ENCODE peak calls at places on chromosomes 11 and 22, in five cellular contexts. W is H1, V is HepG2, L is endothelial cell of umbilical vein, F is GM23338. H is an unnamed sample. For H3K36me3, the result is how much of the 10 kb centered on the place peaks cover.

GRCh38 chr22:38609371-38609770 is 39.4 kb upstream of the DMC1 start:
- DNase-seq in V (no peak), F (no peak), W (no peak), L (no peak), H (no peak)

GRCh38 chr11:111833524-111833923 is 37.9 kb downstream of the ALG9 start:
- DNase-seq in W (no peak), L (no peak), V (peak), F (peak), H (no peak)

GRCh38 chr11:61966673-61967176 is 709 bp downstream of the FTH1 start:
- DNase-seq in F (peak), V (no peak), W (no peak), L (peak), H (no peak)

GRCh38 chr11:72015511-72016061 is 16.9 kb downstream of the IL18BP start:
- DNase-seq in V (peak), F (peak), L (no peak), W (no peak), H (no peak)

GRCh38 chr11:95487391-95487790 is 256.4 kb upstream of the SESN3 start:
- DNase-seq in V (no peak), L (no peak), W (no peak), F (peak), H (no peak)

GRCh38 chr11:13355191-13355590 is 77.6 kb downstream of the BMAL1 start:
- DNase-seq in V (no peak), F (no peak), L (no peak), W (no peak), H (no peak)

GRCh38 chr11:61617515-61617914 is 36.6 kb upstream of the SYT7 start:
- DNase-seq in V (no peak), L (no peak), F (no peak), W (no peak), H (no peak)

GRCh38 chr11:28528217-28528616 is 420.0 kb downstream of the METTL15 start:
- DNase-seq in F (no peak), W (no peak), V (no peak), L (no peak), H (no peak)

GRCh38 chr11:104547996-104548661 is 350.1 kb downstream of the CASP12 start:
- DNase-seq in W (no peak), V (no peak), L (no peak), F (peak), H (no peak)

GRCh38 chr11:107249054-107249453 is 208.6 kb downstream of the CWF19L2 start:
- DNase-seq in F (no peak), V (no peak), W (no peak), L (no peak), H (no peak)

GRCh38 chr11:9693801-9694553 is 30.1 kb downstream of the SWAP70 start:
- DNase-seq in L (no peak), W (no peak), V (no peak), F (no peak), H (no peak)

GRCh38 chr11:3196161-3197043 is 22.2 kb downstream of the MRGPRG start:
- DNase-seq in V (no peak), L (no peak), W (no peak), F (no peak), H (no peak)

GRCh38 chr11:55342901-55343300 is at the start of gene OR4A16:
- DNase-seq in L (no peak), V (no peak), W (no peak), F (no peak), H (no peak)

GRCh38 chr11:19769820-19770219 is 57.2 kb downstream of the NAV2 start:
- DNase-seq in V (no peak), W (no peak), F (no peak), L (no peak), H (no peak)

GRCh38 chr22:40397436-40397835 is 27.0 kb downstream of the SGSM3 start:
- DNase-seq in F (peak), V (no peak), L (peak), W (no peak), H (peak)

GRCh38 chr11:31779268-31779879 is 31.7 kb downstream of the PAX6 start:
- DNase-seq in F (no peak), L (peak), W (no peak), V (no peak), H (no peak)

GRCh38 chr22:24230911-24231656 is 13.8 kb downstream of the GGT5 start:
- DNase-seq in W (peak), L (peak), F (peak), V (no peak), H (no peak)

GRCh38 chr11:93712678-93713077 is 28.6 kb downstream of the TAF1D start:
- DNase-seq in W (no peak), L (no peak), V (no peak), F (no peak), H (no peak)

GRCh38 chr11:92383430-92383829 is 158.8 kb downstream of the FAT3 start:
- DNase-seq in V (no peak), F (no peak), W (no peak), L (no peak), H (no peak)

GRCh38 chr11:17778956-17779860 is 44.6 kb downstream of the KCNC1 start:
- DNase-seq in L (no peak), W (no peak), V (no peak), F (no peak), H (no peak)

GRCh38 chr11:67289226-67289650 is at the start of gene ANKRD13D:
- DNase-seq in F (no peak), W (no peak), L (no peak), V (no peak), H (no peak)

GRCh38 chr11:65115361-65116082 is 2.0 kb downstream of the ZNHIT2 start:
- DNase-seq in V (no peak), F (no peak), L (no peak), W (no peak), H (no peak)
- H3K36me3 ChIP-seq in V (under half), F (under half), L (under half), W (under half), H (under half)

DNA sequence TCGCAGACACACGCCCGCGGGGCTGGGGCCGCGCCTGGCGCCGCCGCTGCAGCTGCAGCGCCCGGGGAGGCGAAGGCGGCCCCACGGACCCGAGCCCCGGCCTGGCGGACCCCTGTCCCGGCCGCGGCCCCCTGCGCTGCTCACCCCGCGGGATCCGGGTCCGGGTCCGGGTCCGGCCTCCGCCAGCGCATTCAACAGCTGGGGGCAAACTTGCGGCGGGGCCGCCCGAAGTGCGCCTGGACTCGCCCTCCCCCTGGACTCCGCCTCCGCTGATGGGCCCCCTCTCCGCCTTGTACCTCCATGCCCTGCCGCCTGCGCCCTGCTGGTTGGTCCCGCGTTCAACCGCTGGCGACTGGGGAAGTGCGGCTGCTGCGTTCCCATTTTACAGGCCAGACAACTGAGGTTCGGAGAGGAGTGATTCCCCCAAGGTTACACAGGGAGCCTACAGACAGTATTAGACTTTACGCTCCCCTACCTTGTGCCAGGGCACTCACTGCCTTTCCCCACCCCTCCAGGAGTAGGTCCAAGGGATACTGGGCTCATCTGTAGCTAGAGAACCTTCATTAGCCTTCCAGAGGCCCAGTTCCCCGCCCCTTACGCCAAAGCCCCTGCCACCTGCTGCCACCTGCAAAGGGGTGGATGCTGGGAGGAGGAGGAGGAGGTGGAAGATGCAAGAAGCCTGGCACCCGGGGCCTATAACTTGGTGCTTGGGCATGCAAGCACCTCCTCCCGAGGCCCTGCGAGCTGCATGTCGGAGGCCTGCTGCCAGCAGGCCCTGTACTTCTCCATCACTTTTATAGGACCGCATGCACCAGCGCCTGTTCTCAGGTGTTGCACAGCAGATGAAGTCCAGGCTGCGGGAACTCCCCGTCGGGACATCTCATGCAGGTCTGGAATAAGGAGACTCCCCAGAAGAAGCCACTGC is 694 bp upstream of the ELFN2 start:
- DNase-seq in L (no peak), F (peak), V (no peak), W (no peak), H (no peak)
- TF ChIP-seq EZH2 in L (peak), F (peak), V (no peak), W (peak), H (no peak)

DNA sequence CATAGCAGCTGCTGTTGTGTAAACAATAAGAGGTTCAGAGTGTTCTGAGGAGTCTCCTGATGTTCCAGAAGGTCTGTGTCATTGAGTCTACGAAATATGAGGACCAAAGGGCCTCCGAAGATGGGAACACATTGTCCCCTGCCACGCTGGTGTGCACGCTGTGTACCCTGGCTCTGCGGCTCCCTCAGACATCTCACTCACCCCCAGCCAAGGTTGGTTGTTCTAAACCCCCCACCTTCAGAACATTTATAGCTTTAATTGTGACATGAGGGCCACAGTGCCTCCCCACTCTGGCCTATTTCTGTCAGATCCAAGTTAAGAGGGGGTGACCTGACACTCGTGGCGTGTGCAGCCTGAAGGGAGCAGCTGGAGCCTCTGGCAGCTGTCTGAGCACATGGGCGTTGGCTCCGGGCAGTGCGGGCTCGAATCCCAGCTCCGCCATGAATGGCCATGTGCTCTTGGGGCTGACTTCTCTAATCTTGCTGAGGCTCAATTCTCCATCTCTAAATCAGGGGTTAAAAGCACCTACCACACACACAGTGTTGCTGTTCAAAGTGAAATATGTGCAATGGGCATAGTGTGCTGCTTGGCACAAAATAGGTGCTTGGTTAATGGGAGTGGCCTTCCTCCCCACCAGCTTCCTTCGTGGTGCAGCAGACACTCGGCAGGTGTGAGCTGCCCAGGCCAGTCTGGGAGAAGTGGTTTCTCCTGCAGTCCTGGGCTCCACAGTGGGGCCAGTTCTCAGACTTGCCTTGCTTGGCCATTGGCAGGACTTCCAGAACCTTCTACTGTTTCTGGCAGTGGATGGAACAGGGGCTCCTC is 39.7 kb upstream of the MICAL2 start:
- DNase-seq in L (no peak), F (no peak), V (no peak), W (no peak), H (no peak)
- TF ChIP-seq POLR2AphosphoS5 in L (no peak), F (no peak), V (no peak), W (no peak), H (no peak)

GRCh38 chr11:46505741-46506485 is 87.9 kb downstream of the AMBRA1 start:
- DNase-seq in L (no peak), W (no peak), F (no peak), V (no peak), H (no peak)
- H3K36me3 ChIP-seq in L (under half), W (under half), F (under half), V (half or more), H (under half)

GRCh38 chr11:58577441-58578135 is 1.3 kb upstream of the ZFP91 start:
- DNase-seq in V (peak), W (no peak), F (no peak), L (peak), H (no peak)
- TF ChIP-seq EZH2 in V (no peak), W (no peak), F (no peak), L (no peak), H (no peak)

H was measured in SK-N-MC.